ENCODE peak calls at places on chromosomes 12 and 14, in seven cellular contexts. One of them, this sample, is unnamed.

GRCh38 chr14:98947911-98948595 is 323.9 kb downstream of the BCL11B start:
- DNase-seq in HCT116: no peak
- DNase-seq in hepatocyte: no peak
- DNase-seq in cardiac fibroblast: no peak
- DNase-seq in body of pancreas: no peak
- DNase-seq in type B pancreatic cell: no peak
- DNase-seq in stomach: no peak
- DNase-seq in this sample: no peak

GRCh38 chr14:100673085-100673806 is 53.4 kb upstream of the DLK1 start:
- DNase-seq in HCT116: no peak
- DNase-seq in hepatocyte: peak
- DNase-seq in cardiac fibroblast: no peak
- DNase-seq in body of pancreas: peak
- DNase-seq in type B pancreatic cell: no peak
- DNase-seq in stomach: peak
- DNase-seq in this sample: peak

GRCh38 chr12:31835276-31835882 is 106.6 kb upstream of the AMN1 start:
- DNase-seq in HCT116: no peak
- DNase-seq in hepatocyte: peak
- DNase-seq in cardiac fibroblast: no peak
- DNase-seq in body of pancreas: no peak
- DNase-seq in type B pancreatic cell: no peak
- DNase-seq in stomach: no peak
- DNase-seq in this sample: no peak

GRCh38 chr14:34007902-34008301 is 57.0 kb upstream of the EGLN3 start:
- DNase-seq in HCT116: no peak
- DNase-seq in hepatocyte: no peak
- DNase-seq in cardiac fibroblast: no peak
- DNase-seq in body of pancreas: no peak
- DNase-seq in type B pancreatic cell: no peak
- DNase-seq in stomach: no peak
- DNase-seq in this sample: no peak

GRCh38 chr14:67941456-67942018 is 122.0 kb downstream of the RAD51B start:
- DNase-seq in HCT116: no peak
- DNase-seq in hepatocyte: peak
- DNase-seq in cardiac fibroblast: peak
- DNase-seq in body of pancreas: no peak
- DNase-seq in type B pancreatic cell: no peak
- DNase-seq in stomach: no peak
- DNase-seq in this sample: no peak

GRCh38 chr12:1816730-1817094 is 3.7 kb upstream of the LRTM2 start:
- DNase-seq in HCT116: no peak
- DNase-seq in hepatocyte: no peak
- DNase-seq in cardiac fibroblast: no peak
- DNase-seq in body of pancreas: no peak
- DNase-seq in type B pancreatic cell: no peak
- DNase-seq in stomach: no peak
- DNase-seq in this sample: no peak

GRCh38 chr12:111057726-111058125 is 137.3 kb upstream of the MYL2 start:
- DNase-seq in HCT116: no peak
- DNase-seq in hepatocyte: no peak
- DNase-seq in cardiac fibroblast: no peak
- DNase-seq in body of pancreas: no peak
- DNase-seq in type B pancreatic cell: no peak
- DNase-seq in stomach: no peak
- DNase-seq in this sample: no peak

GRCh38 chr14:93688239-93688666 is 100.0 kb downstream of the PRIMA1 start:
- DNase-seq in HCT116: no peak
- DNase-seq in hepatocyte: no peak
- DNase-seq in cardiac fibroblast: no peak
- DNase-seq in body of pancreas: no peak
- DNase-seq in type B pancreatic cell: no peak
- DNase-seq in stomach: no peak
- DNase-seq in this sample: no peak

GRCh38 chr12:26135010-26135420 is 10.2 kb upstream of the BHLHE41 start:
- DNase-seq in HCT116: no peak
- DNase-seq in hepatocyte: no peak
- DNase-seq in cardiac fibroblast: peak
- DNase-seq in body of pancreas: peak
- DNase-seq in type B pancreatic cell: no peak
- DNase-seq in stomach: peak
- DNase-seq in this sample: peak

GRCh38 chr12:12185424-12185823 is 81.4 kb downstream of the LRP6 start:
- DNase-seq in HCT116: no peak
- DNase-seq in hepatocyte: no peak
- DNase-seq in cardiac fibroblast: no peak
- DNase-seq in body of pancreas: no peak
- DNase-seq in type B pancreatic cell: no peak
- DNase-seq in stomach: no peak
- DNase-seq in this sample: no peak

GRCh38 chr14:77761205-77761931 is 412 bp upstream of the SNW1 start:
- DNase-seq in HCT116: no peak
- DNase-seq in hepatocyte: peak
- DNase-seq in cardiac fibroblast: peak
- DNase-seq in body of pancreas: peak
- DNase-seq in type B pancreatic cell: no peak
- DNase-seq in stomach: no peak
- DNase-seq in this sample: no peak

GRCh38 chr14:50615566-50615965 is 52.5 kb downstream of the SAV1 start:
- DNase-seq in HCT116: no peak
- DNase-seq in hepatocyte: no peak
- DNase-seq in cardiac fibroblast: no peak
- DNase-seq in body of pancreas: no peak
- DNase-seq in type B pancreatic cell: no peak
- DNase-seq in stomach: no peak
- DNase-seq in this sample: no peak

GRCh38 chr14:95434161-95434560 is 82.3 kb downstream of the SYNE3 start:
- DNase-seq in HCT116: no peak
- DNase-seq in hepatocyte: no peak
- DNase-seq in cardiac fibroblast: no peak
- DNase-seq in body of pancreas: no peak
- DNase-seq in type B pancreatic cell: no peak
- DNase-seq in stomach: no peak
- DNase-seq in this sample: no peak

GRCh38 chr14:36942522-36943245 is 229.7 kb downstream of the SLC25A21 start:
- DNase-seq in HCT116: no peak
- DNase-seq in hepatocyte: no peak
- DNase-seq in cardiac fibroblast: no peak
- DNase-seq in body of pancreas: no peak
- DNase-seq in type B pancreatic cell: no peak
- DNase-seq in stomach: no peak
- DNase-seq in this sample: no peak

GRCh38 chr12:11885261-11886038 is 185.3 kb upstream of the BCL2L14 start:
- DNase-seq in HCT116: no peak
- DNase-seq in hepatocyte: peak
- DNase-seq in cardiac fibroblast: peak
- DNase-seq in body of pancreas: peak
- DNase-seq in type B pancreatic cell: no peak
- DNase-seq in stomach: peak
- DNase-seq in this sample: peak

GRCh38 chr12:119363490-119363889 is 29.0 kb downstream of the CCDC60 start:
- DNase-seq in HCT116: no peak
- DNase-seq in hepatocyte: no peak
- DNase-seq in cardiac fibroblast: no peak
- DNase-seq in body of pancreas: no peak
- DNase-seq in type B pancreatic cell: no peak
- DNase-seq in stomach: no peak
- DNase-seq in this sample: no peak

GRCh38 chr12:115850924-115851323 is 426.6 kb downstream of the MED13L start:
- DNase-seq in HCT116: no peak
- DNase-seq in hepatocyte: no peak
- DNase-seq in cardiac fibroblast: no peak
- DNase-seq in body of pancreas: no peak
- DNase-seq in type B pancreatic cell: no peak
- DNase-seq in stomach: no peak
- DNase-seq in this sample: no peak

GRCh38 chr14:74014299-74014698 is 4.8 kb downstream of the ENTPD5 start:
- DNase-seq in HCT116: no peak
- DNase-seq in hepatocyte: peak
- DNase-seq in cardiac fibroblast: peak
- DNase-seq in body of pancreas: no peak
- DNase-seq in type B pancreatic cell: no peak
- DNase-seq in stomach: no peak
- DNase-seq in this sample: no peak

GRCh38 chr12:38904932-38905479 is 385 bp downstream of the CPNE8 start:
- DNase-seq in HCT116: peak
- DNase-seq in hepatocyte: peak
- DNase-seq in cardiac fibroblast: peak
- DNase-seq in body of pancreas: peak
- DNase-seq in type B pancreatic cell: no peak
- DNase-seq in stomach: peak
- DNase-seq in this sample: peak

GRCh38 chr12:62774794-62775193 is 160.2 kb downstream of the PPM1H start:
- DNase-seq in HCT116: no peak
- DNase-seq in hepatocyte: no peak
- DNase-seq in cardiac fibroblast: no peak
- DNase-seq in body of pancreas: no peak
- DNase-seq in type B pancreatic cell: no peak
- DNase-seq in stomach: no peak
- DNase-seq in this sample: no peak

GRCh38 chr14:85471156-85471555 is 58.8 kb upstream of the FLRT2 start:
- DNase-seq in HCT116: no peak
- DNase-seq in hepatocyte: no peak
- DNase-seq in cardiac fibroblast: peak
- DNase-seq in body of pancreas: no peak
- DNase-seq in type B pancreatic cell: no peak
- DNase-seq in stomach: no peak
- DNase-seq in this sample: no peak

GRCh38 chr14:75970989-75971388 is 10.8 kb downstream of the TGFB3 start:
- DNase-seq in HCT116: no peak
- DNase-seq in hepatocyte: no peak
- DNase-seq in cardiac fibroblast: no peak
- DNase-seq in body of pancreas: no peak
- DNase-seq in type B pancreatic cell: no peak
- DNase-seq in stomach: no peak
- DNase-seq in this sample: no peak

GRCh38 chr12:10867381-10867780 is 16.7 kb downstream of the PRH1 start:
- DNase-seq in HCT116: no peak
- DNase-seq in hepatocyte: no peak
- DNase-seq in cardiac fibroblast: peak
- DNase-seq in body of pancreas: no peak
- DNase-seq in type B pancreatic cell: no peak
- DNase-seq in stomach: no peak
- DNase-seq in this sample: no peak
- TF ChIP-seq CTCF in HCT116: peak
- TF ChIP-seq CTCF in hepatocyte: peak
- TF ChIP-seq CTCF in cardiac fibroblast: no peak
- TF ChIP-seq CTCF in body of pancreas: peak
- TF ChIP-seq CTCF in type B pancreatic cell: no peak
- TF ChIP-seq CTCF in stomach: no peak
- TF ChIP-seq CTCF in this sample: no peak

DNA sequence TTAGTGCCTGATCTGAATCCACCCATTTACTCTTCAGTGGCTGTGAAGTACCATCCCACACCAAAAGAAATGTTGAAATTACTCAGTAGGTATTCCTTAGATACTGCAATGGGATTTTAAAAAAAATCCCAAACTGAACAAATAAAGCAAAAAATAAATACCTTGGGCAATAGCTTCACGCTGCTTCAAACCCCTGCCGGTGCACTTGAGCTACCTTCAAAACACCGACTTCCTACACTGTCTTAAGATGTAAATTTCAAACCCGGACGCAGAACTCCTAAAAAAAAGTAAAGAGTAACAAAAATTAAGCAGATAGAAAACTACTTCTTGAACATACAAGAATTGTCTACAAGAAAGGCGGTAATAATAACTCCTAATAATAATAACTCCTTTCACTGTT is 677 bp downstream of the ABCC9 start:
- DNase-seq in HCT116: no peak
- DNase-seq in hepatocyte: no peak
- DNase-seq in cardiac fibroblast: no peak
- DNase-seq in body of pancreas: no peak
- DNase-seq in type B pancreatic cell: no peak
- DNase-seq in stomach: no peak
- DNase-seq in this sample: no peak
- TF ChIP-seq CTCF in HCT116: no peak
- TF ChIP-seq CTCF in hepatocyte: no peak
- TF ChIP-seq CTCF in cardiac fibroblast: no peak
- TF ChIP-seq CTCF in body of pancreas: peak
- TF ChIP-seq CTCF in type B pancreatic cell: no peak
- TF ChIP-seq CTCF in stomach: no peak
- TF ChIP-seq CTCF in this sample: no peak

DNA sequence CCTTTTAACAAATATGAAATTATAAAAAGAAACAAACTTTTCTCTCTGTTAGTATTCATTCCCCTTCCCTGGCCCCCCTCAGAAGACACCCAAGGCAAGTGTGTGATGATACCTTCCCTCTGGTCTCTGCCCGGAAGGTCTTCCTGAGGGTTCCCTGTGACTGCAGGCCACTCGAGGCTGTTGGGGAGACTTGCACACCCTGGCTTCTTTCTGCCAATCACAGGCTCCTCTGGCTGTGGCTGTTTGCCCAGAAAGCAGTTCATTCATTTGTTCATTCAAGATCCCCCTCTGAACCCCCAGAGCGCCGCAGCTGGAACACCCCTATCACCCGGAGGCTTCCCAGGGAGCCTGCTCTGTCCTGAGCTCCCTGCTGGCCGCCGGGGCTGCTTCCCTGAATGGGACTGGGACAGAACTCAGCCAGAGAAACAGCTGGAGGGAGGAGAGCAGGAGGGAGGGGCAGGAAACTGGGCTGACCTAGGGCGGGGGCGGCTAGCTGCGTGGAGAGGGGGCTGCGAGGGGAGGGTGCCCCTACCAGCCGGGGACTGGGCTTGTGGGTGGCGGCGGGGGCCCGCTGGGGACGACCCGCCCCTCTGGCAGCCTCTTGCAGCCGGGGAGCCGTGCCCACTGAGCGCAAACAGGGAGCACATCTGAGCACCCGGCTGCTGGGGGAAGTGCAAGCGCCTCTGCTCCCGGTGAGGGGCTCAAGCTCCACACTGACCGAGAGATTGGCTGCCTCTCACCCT is at the start of gene CMKLR1:
- DNase-seq in HCT116: no peak
- DNase-seq in hepatocyte: peak
- DNase-seq in cardiac fibroblast: no peak
- DNase-seq in body of pancreas: no peak
- DNase-seq in type B pancreatic cell: no peak
- DNase-seq in stomach: no peak
- DNase-seq in this sample: no peak
- TF ChIP-seq CTCF in HCT116: no peak
- TF ChIP-seq CTCF in hepatocyte: no peak
- TF ChIP-seq CTCF in cardiac fibroblast: no peak
- TF ChIP-seq CTCF in body of pancreas: no peak
- TF ChIP-seq CTCF in type B pancreatic cell: no peak
- TF ChIP-seq CTCF in stomach: no peak
- TF ChIP-seq CTCF in this sample: no peak

GRCh38 chr12:52988933-52989332 is 17.3 kb upstream of the EIF4B start:
- DNase-seq in HCT116: no peak
- DNase-seq in hepatocyte: no peak
- DNase-seq in cardiac fibroblast: no peak
- DNase-seq in body of pancreas: no peak
- DNase-seq in type B pancreatic cell: no peak
- DNase-seq in stomach: no peak
- DNase-seq in this sample: no peak

GRCh38 chr12:52980773-52981423 is 25.4 kb upstream of the EIF4B start:
- DNase-seq in HCT116: peak
- DNase-seq in hepatocyte: peak
- DNase-seq in cardiac fibroblast: peak
- DNase-seq in body of pancreas: peak
- DNase-seq in type B pancreatic cell: peak
- DNase-seq in stomach: peak
- DNase-seq in this sample: peak

GRCh38 chr12:52980096-52980694 is 26.1 kb upstream of the EIF4B start:
- DNase-seq in HCT116: no peak
- DNase-seq in hepatocyte: no peak
- DNase-seq in cardiac fibroblast: no peak
- DNase-seq in body of pancreas: no peak
- DNase-seq in type B pancreatic cell: no peak
- DNase-seq in stomach: no peak
- DNase-seq in this sample: no peak

GRCh38 chr12:52984136-52984535 is 22.1 kb upstream of the EIF4B start:
- DNase-seq in HCT116: no peak
- DNase-seq in hepatocyte: no peak
- DNase-seq in cardiac fibroblast: no peak
- DNase-seq in body of pancreas: no peak
- DNase-seq in type B pancreatic cell: no peak
- DNase-seq in stomach: no peak
- DNase-seq in this sample: no peak
- TF ChIP-seq CTCF in HCT116: peak
- TF ChIP-seq CTCF in hepatocyte: no peak
- TF ChIP-seq CTCF in cardiac fibroblast: no peak
- TF ChIP-seq CTCF in body of pancreas: no peak
- TF ChIP-seq CTCF in type B pancreatic cell: no peak
- TF ChIP-seq CTCF in stomach: no peak
- TF ChIP-seq CTCF in this sample: no peak